ENCODE peak calls at places on chromosome 9, in eight cellular contexts. P is CD8-positive, alpha-beta T cell; Q is AG04450; O is stimulated activated CD8-positive, alpha-beta memory T cell treated with anti-CD3 and anti-CD28 coated beads, Interleukin-4, amount 100 ng/mL, for 4 hours; V is effector CD4-positive, alpha-beta T cell; D is GM23248; U is activated gamma-delta T cell treated with Interleukin-2 at 50 U/mL for 16 hours; J is NCI-H1436. F is an unnamed sample.

GRCh38 chr9:125749951-125750655 is 2.9 kb downstream of the PBX3 start:
- DNase-seq in P (no peak), V (no peak), D (peak), Q (peak), U (no peak), O (no peak), J (no peak), F (no peak)

GRCh38 chr9:134341306-134341705 is 15.1 kb downstream of the RXRA start:
- DNase-seq in O (no peak), U (no peak), J (no peak), D (no peak), V (no peak), P (no peak), Q (no peak), F (no peak)

GRCh38 chr9:2559212-2560152 is 62.1 kb upstream of the VLDLR start:
- DNase-seq in J (no peak), Q (peak), V (no peak), P (no peak), U (no peak), O (no peak), D (peak), F (peak)

GRCh38 chr9:34363619-34364351 is 12.9 kb downstream of the MYORG start:
- DNase-seq in J (no peak), Q (no peak), P (no peak), U (no peak), D (no peak), O (no peak), V (no peak), F (no peak)

GRCh38 chr9:110214090-110214489 is 6.1 kb upstream of the C9orf152 start:
- DNase-seq in J (no peak), V (no peak), U (no peak), D (peak), P (no peak), Q (no peak), O (no peak), F (no peak)

GRCh38 chr9:115134941-115135340 is 17.0 kb upstream of the TNC start:
- DNase-seq in D (peak), J (no peak), V (no peak), O (no peak), Q (no peak), P (no peak), U (no peak), F (peak)

GRCh38 chr9:122309861-122310260 is 45.2 kb downstream of the MRRF start:
- DNase-seq in P (no peak), U (no peak), Q (no peak), V (no peak), O (no peak), J (no peak), D (no peak), F (no peak)

GRCh38 chr9:16031971-16032370 is 479.1 kb downstream of the CCDC171 start:
- DNase-seq in Q (no peak), D (peak), U (no peak), P (no peak), O (no peak), V (no peak), J (no peak), F (no peak)

GRCh38 chr9:4443439-4443838 is 46.8 kb upstream of the SLC1A1 start:
- DNase-seq in J (no peak), P (no peak), O (no peak), V (no peak), D (no peak), Q (no peak), U (no peak), F (no peak)

GRCh38 chr9:38181216-38181615 is 112.2 kb upstream of the SHB start:
- DNase-seq in J (no peak), D (peak), O (no peak), P (no peak), Q (no peak), U (no peak), V (no peak), F (no peak)

GRCh38 chr9:128416014-128416413 is 4.6 kb upstream of the CERCAM start:
- DNase-seq in U (no peak), J (no peak), O (no peak), D (no peak), P (no peak), Q (no peak), V (no peak), F (no peak)

GRCh38 chr9:34417734-34418133 is 40.6 kb downstream of the FAM219A start:
- DNase-seq in Q (no peak), O (no peak), V (no peak), P (no peak), D (no peak), J (peak), U (no peak), F (no peak)

GRCh38 chr9:120152295-120152694 is 427.7 kb downstream of the CDK5RAP2 start:
- DNase-seq in V (no peak), Q (no peak), P (no peak), O (no peak), U (no peak), D (no peak), J (peak), F (no peak)

GRCh38 chr9:71628247-71628646 is 140.1 kb downstream of the CEMIP2 start:
- DNase-seq in U (no peak), V (no peak), O (no peak), Q (no peak), P (no peak), J (no peak), D (peak), F (no peak)

GRCh38 chr9:118455259-118455658 is 751.1 kb downstream of the TLR4 start:
- DNase-seq in J (no peak), Q (no peak), D (peak), U (no peak), P (no peak), V (no peak), O (no peak), F (no peak)

GRCh38 chr9:134863941-134864820 is 16.4 kb upstream of the FCN2 start:
- DNase-seq in P (no peak), O (no peak), Q (no peak), V (no peak), U (no peak), J (no peak), D (no peak), F (no peak)

GRCh38 chr9:106716820-106717219 is 146.1 kb upstream of the ZNF462 start:
- DNase-seq in Q (no peak), D (peak), P (no peak), O (no peak), V (no peak), J (no peak), U (no peak), F (no peak)

GRCh38 chr9:121281614-121282291 is 13.8 kb downstream of the GSN start:
- DNase-seq in J (no peak), O (no peak), P (no peak), V (no peak), U (no peak), D (peak), Q (no peak), F (no peak)

GRCh38 chr9:91223000-91223399 is 138.7 kb downstream of the AUH start:
- DNase-seq in V (no peak), O (no peak), D (no peak), J (no peak), P (no peak), U (no peak), Q (no peak), F (no peak)

GRCh38 chr9:135926402-135927194 is 19.3 kb upstream of the CAMSAP1 start:
- DNase-seq in J (no peak), O (no peak), U (no peak), Q (no peak), V (no peak), P (no peak), D (peak), F (peak)

GRCh38 chr9:124198948-124199347 is 58.8 kb upstream of the NEK6 start:
- DNase-seq in U (no peak), J (no peak), Q (no peak), P (no peak), D (no peak), V (no peak), O (no peak), F (no peak)

GRCh38 chr9:133729646-133730281 is 8.4 kb downstream of the SARDH start:
- DNase-seq in Q (no peak), J (no peak), U (no peak), V (no peak), D (no peak), O (no peak), P (no peak), F (no peak)

GRCh38 chr9:16312116-16312515 is 558.4 kb downstream of the BNC2 start:
- DNase-seq in V (no peak), U (no peak), J (no peak), Q (no peak), D (no peak), O (no peak), P (no peak), F (no peak)

GRCh38 chr9:89953824-89954223 is 349.0 kb downstream of the GADD45G start:
- DNase-seq in D (no peak), Q (no peak), U (no peak), V (no peak), J (no peak), O (no peak), P (no peak), F (no peak)

F was measured in AG08395.